ENCODE peak calls at places on chromosomes 6 and 20, in ten cellular contexts. L is astrocyte of the spinal cord, T is cardiac muscle cell, I is NB4, F is cardiac fibroblast, S is A549, C is foreskin fibroblast, P is OCI-LY7, Y is kidney epithelial cell, Q is H9. B is an unnamed sample.

GRCh38 chr6:136323431-136324112 is 33.9 kb upstream of the BCLAF1 start:
- DNase-seq in L (peak; percentile 49), T (peak; percentile 59), I (no peak), F (no peak), S (no peak), C (no peak), P (no peak), Y (no peak), Q (no peak), B (no peak)

GRCh38 chr6:113476937-113477839 is 380.0 kb upstream of the MARCKS start:
- DNase-seq in L (no peak), T (no peak), I (no peak), F (peak; percentile 40), S (no peak), C (peak; percentile 70), P (no peak), Y (no peak), Q (no peak), B (peak; percentile 24)

GRCh38 chr6:39203804-39204495 is 25.3 kb downstream of the KCNK5 start:
- DNase-seq in L (no peak), T (no peak), I (no peak), F (no peak), S (peak; percentile 73), C (no peak), P (no peak), Y (no peak), Q (peak; percentile 51), B (no peak)

GRCh38 chr6:154932562-154933027 is 62.5 kb upstream of the TIAM2 start:
- DNase-seq in L (peak; percentile 75), T (peak; percentile 58), I (peak; percentile 33), F (peak; percentile 78), S (peak; percentile 17), C (peak; percentile 75), P (no peak), Y (peak; percentile 42), Q (no peak), B (peak; percentile 81)

GRCh38 chr6:108578595-108579038 is 17.9 kb downstream of the FOXO3 start:
- DNase-seq in L (peak; percentile 56), T (peak; percentile 63), I (no peak), F (peak; percentile 74), S (no peak), C (peak; percentile 57), P (no peak), Y (no peak), Q (no peak), B (peak; percentile 58)

GRCh38 chr6:10418862-10419748 is 4.2 kb upstream of the TFAP2A start:
- DNase-seq in L (peak; percentile 60), T (no peak), I (peak; percentile 97), F (no peak), S (no peak), C (no peak), P (no peak), Y (no peak), Q (peak; percentile 93), B (no peak)

GRCh38 chr20:8394308-8394945 is 262.4 kb downstream of the PLCB1 start:
- DNase-seq in L (peak; percentile 41), T (peak; percentile 72), I (peak; percentile 94), F (peak; percentile 79), S (no peak), C (peak; percentile 58), P (peak; percentile 29), Y (no peak), Q (no peak), B (peak; percentile 43)

GRCh38 chr6:123849406-123849805 is 45.7 kb downstream of the NKAIN2 start:
- DNase-seq in L (no peak), T (no peak), I (no peak), F (no peak), S (no peak), C (no peak), P (no peak), Y (no peak), Q (no peak), B (no peak)

GRCh38 chr6:93358435-93358834 is 60.9 kb downstream of the EPHA7 start:
- DNase-seq in L (no peak), T (no peak), I (no peak), F (no peak), S (no peak), C (no peak), P (no peak), Y (no peak), Q (no peak), B (no peak)

GRCh38 chr20:32638848-32639247 is 34.9 kb downstream of the C20orf203 start:
- DNase-seq in L (peak; percentile 33), T (peak; percentile 50), I (no peak), F (no peak), S (no peak), C (no peak), P (no peak), Y (no peak), Q (no peak), B (no peak)

GRCh38 chr20:15756401-15756800 is 816.8 kb downstream of the KIF16B start:
- DNase-seq in L (no peak), T (no peak), I (no peak), F (no peak), S (no peak), C (no peak), P (no peak), Y (no peak), Q (no peak), B (no peak)

GRCh38 chr6:148497256-148497655 is 154.6 kb downstream of the SASH1 start:
- DNase-seq in L (peak; percentile 39), T (peak; percentile 42), I (no peak), F (peak; percentile 66), S (no peak), C (peak; percentile 72), P (no peak), Y (no peak), Q (no peak), B (peak; percentile 95)

GRCh38 chr6:147577466-147577865 is 69.0 kb downstream of the SAMD5 start:
- DNase-seq in L (no peak), T (no peak), I (no peak), F (no peak), S (no peak), C (no peak), P (no peak), Y (no peak), Q (no peak), B (no peak)

GRCh38 chr6:3825851-3826581 is 23.2 kb upstream of the FAM50B start:
- DNase-seq in L (peak; percentile 98), T (peak; percentile 99), I (no peak), F (peak; percentile 98), S (peak; percentile 86), C (peak; percentile 97), P (no peak), Y (peak; percentile 95), Q (no peak), B (peak; percentile 99)

GRCh38 chr6:3822747-3823445 is 26.3 kb upstream of the FAM50B start:
- DNase-seq in L (no peak), T (peak; percentile 74), I (no peak), F (peak; percentile 18), S (no peak), C (no peak), P (no peak), Y (no peak), Q (no peak), B (no peak)

GRCh38 chr6:3829285-3829684 is 19.9 kb upstream of the FAM50B start:
- DNase-seq in L (no peak), T (no peak), I (no peak), F (no peak), S (no peak), C (no peak), P (no peak), Y (no peak), Q (no peak), B (no peak)

GRCh38 chr6:3823671-3824070 is 25.5 kb upstream of the FAM50B start:
- DNase-seq in L (no peak), T (no peak), I (no peak), F (no peak), S (no peak), C (no peak), P (no peak), Y (no peak), Q (no peak), B (no peak)

GRCh38 chr6:3825331-3825831 is 23.8 kb upstream of the FAM50B start:
- DNase-seq in L (peak; percentile 74), T (peak; percentile 66), I (no peak), F (peak; percentile 75), S (peak; percentile 40), C (no peak), P (no peak), Y (no peak), Q (peak; percentile 83), B (peak; percentile 17)
- TF ChIP-seq CTCF in L (peak; percentile 62), T (peak; percentile 56), I (no peak), F (peak; percentile 52), S (no peak), C (peak; percentile 37), P (no peak), Y (peak; percentile 13), Q (peak; percentile 70), B (peak; percentile 73)

DNA sequence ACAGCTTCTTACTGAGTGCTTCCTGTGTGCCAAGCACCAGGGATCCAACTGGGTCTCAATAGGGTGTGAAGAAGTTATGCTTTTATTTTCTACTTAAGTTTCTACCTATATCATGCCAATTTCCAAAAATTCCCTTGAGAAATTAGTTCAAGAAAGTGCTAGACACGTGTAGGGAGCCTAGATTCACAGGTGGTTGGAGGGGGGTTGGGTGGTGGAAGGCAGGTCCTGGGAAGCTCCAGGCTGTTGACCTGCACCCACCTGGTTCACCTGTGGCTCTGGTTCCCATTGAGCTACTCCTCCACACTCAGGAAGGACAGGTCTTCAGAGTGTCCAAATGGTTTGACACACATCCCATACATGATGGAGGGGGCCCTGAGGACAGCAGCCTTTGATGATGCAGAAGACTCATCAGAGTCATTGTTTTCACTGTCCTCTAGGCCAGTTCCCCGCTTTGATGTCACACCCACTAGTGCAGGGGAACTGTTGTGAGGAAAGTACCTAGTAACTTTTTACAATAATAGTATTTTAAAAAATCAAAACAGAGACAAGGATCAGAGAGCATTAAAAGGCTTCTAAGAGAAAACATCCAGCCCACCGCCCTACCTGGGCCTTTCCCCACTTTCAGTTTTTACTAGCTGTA is 39.8 kb upstream of the MYL9 start:
- DNase-seq in L (no peak), T (no peak), I (no peak), F (no peak), S (no peak), C (no peak), P (no peak), Y (no peak), Q (no peak), B (no peak)
- TF ChIP-seq CTCF in L (no peak), T (no peak), I (no peak), F (no peak), S (no peak), C (no peak), P (no peak), Y (no peak), Q (no peak), B (no peak)

GRCh38 chr6:117602151-117602898 is at the start of gene GOPC:
- DNase-seq in L (peak; percentile 99), T (peak; percentile 99), I (peak; percentile 99), F (peak; percentile 99), S (peak; percentile 97), C (peak; percentile 97), P (peak; percentile 98), Y (peak; percentile 92), Q (peak; percentile 98), B (peak; percentile 98)
- TF ChIP-seq CTCF in L (peak; percentile 1), T (peak; percentile 27), I (peak; percentile 13), F (no peak), S (no peak), C (no peak), P (peak; percentile 51), Y (peak; percentile 18), Q (peak; percentile 28), B (peak; percentile 64)

DNA sequence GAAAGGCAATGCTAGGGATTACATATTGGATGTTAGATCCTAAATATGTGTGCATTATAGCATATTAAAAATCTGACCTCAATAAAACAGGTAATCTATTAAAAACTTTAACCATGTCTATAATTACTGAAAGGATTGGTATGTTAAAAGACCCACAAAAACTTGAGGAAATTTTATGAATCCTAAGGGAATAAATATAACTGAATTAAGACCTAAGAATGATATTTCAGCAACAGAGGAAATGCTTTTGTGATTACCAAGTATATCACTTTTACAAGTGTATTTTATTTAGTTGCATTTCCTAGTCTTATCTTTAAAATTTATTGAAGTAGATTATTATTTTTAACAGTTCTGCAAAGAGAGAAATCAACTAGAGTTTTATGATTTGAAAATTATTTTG is 571.5 kb downstream of the HDGFL1 start:
- DNase-seq in L (no peak), T (no peak), I (no peak), F (peak; percentile 10), S (no peak), C (no peak), P (no peak), Y (no peak), Q (no peak), B (no peak)
- TF ChIP-seq CTCF in L (no peak), T (no peak), I (no peak), F (no peak), S (no peak), C (no peak), P (no peak), Y (no peak), Q (no peak), B (no peak)

B was measured in HFFc6.